ENCODE peak calls at places on chromosome 22, in five cellular contexts. U is CD8-positive, alpha-beta T cell; D is heart left ventricle; Z is left ventricle myocardium inferior; T is CD4-positive, alpha-beta T cell. G is an unnamed sample.

GRCh38 chr22:37377927-37378326 is 49.4 kb downstream of the ELFN2 start:
- DNase-seq in Z (no peak), U (no peak), D (no peak), T (no peak), G (no peak)

GRCh38 chr22:42074153-42074750 is at the start of gene PHETA2:
- DNase-seq in Z (peak; percentile 57), T (no peak), U (peak; percentile 73), D (peak; percentile 52), G (peak; percentile 61)

GRCh38 chr22:36764060-36764459 is 11.9 kb downstream of the IFT27 start:
- DNase-seq in U (no peak), T (no peak), D (no peak), Z (no peak), G (no peak)

GRCh38 chr22:21450858-21451331 is 16.3 kb upstream of the TMEM191C start:
- DNase-seq in Z (no peak), T (no peak), D (no peak), U (no peak), G (no peak)

GRCh38 chr22:28203286-28203685 is 284.2 kb upstream of the PITPNB start:
- DNase-seq in T (no peak), U (no peak), Z (no peak), D (no peak), G (no peak)

GRCh38 chr22:27460596-27461347 is 340.8 kb downstream of the MN1 start:
- DNase-seq in T (no peak), U (no peak), Z (peak; percentile 36), D (no peak), G (no peak)

GRCh38 chr22:44583854-44584253 is 85.8 kb upstream of the RTL6 start:
- DNase-seq in Z (peak; percentile 7), D (peak; percentile 1), U (no peak), T (no peak), G (no peak)

GRCh38 chr22:23065495-23066122 is 4.7 kb upstream of the GNAZ start:
- DNase-seq in T (no peak), D (peak; percentile 2), U (no peak), Z (no peak), G (peak; percentile 22)

GRCh38 chr22:45708145-45708544 is 36.5 kb downstream of the ATXN10 start:
- DNase-seq in D (no peak), U (no peak), T (no peak), Z (no peak), G (no peak)

GRCh38 chr22:42214625-42215415 is 55.6 kb downstream of the TCF20 start:
- DNase-seq in U (no peak), T (no peak), Z (peak; percentile 63), D (peak; percentile 45), G (no peak)

GRCh38 chr22:28247667-28248363 is 328.8 kb upstream of the PITPNB start:
- DNase-seq in D (no peak), Z (no peak), U (no peak), T (no peak), G (no peak)

GRCh38 chr22:18145676-18146388 is 4.1 kb upstream of the USP18 start:
- DNase-seq in Z (no peak), T (no peak), D (no peak), U (no peak), G (no peak)

GRCh38 chr22:42868751-42869251 is 11.7 kb upstream of the ARFGAP3 start:
- DNase-seq in T (no peak), Z (peak; percentile 72), D (peak; percentile 71), U (no peak), G (peak; percentile 87)

GRCh38 chr22:21587803-21588611 is 20.5 kb downstream of the UBE2L3 start:
- DNase-seq in D (no peak), U (no peak), Z (no peak), T (no peak), G (no peak)

GRCh38 chr22:38788846-38789245 is 5.1 kb downstream of the DNAL4 start:
- DNase-seq in T (no peak), D (no peak), Z (no peak), U (no peak), G (no peak)

GRCh38 chr22:21009638-21010425 is 5.1 kb upstream of the P2RX6 start:
- DNase-seq in T (no peak), Z (no peak), D (no peak), U (no peak), G (peak; percentile 23)

GRCh38 chr22:28600546-28601143 is 79.0 kb downstream of the TTC28 start:
- DNase-seq in U (no peak), T (no peak), D (no peak), Z (no peak), G (no peak)

GRCh38 chr22:43393845-43394474 is 17.9 kb upstream of the MPPED1 start:
- DNase-seq in T (no peak), D (no peak), Z (no peak), U (no peak), G (no peak)

GRCh38 chr22:44314425-44315067 is 1.8 kb upstream of the SHISAL1 start:
- DNase-seq in D (no peak), U (peak; percentile 67), Z (no peak), T (no peak), G (peak; percentile 0)

GRCh38 chr22:24819941-24820461 is 14.0 kb downstream of the SGSM1 start:
- DNase-seq in D (peak; percentile 69), U (no peak), T (no peak), Z (peak; percentile 74), G (peak; percentile 80)

DNA sequence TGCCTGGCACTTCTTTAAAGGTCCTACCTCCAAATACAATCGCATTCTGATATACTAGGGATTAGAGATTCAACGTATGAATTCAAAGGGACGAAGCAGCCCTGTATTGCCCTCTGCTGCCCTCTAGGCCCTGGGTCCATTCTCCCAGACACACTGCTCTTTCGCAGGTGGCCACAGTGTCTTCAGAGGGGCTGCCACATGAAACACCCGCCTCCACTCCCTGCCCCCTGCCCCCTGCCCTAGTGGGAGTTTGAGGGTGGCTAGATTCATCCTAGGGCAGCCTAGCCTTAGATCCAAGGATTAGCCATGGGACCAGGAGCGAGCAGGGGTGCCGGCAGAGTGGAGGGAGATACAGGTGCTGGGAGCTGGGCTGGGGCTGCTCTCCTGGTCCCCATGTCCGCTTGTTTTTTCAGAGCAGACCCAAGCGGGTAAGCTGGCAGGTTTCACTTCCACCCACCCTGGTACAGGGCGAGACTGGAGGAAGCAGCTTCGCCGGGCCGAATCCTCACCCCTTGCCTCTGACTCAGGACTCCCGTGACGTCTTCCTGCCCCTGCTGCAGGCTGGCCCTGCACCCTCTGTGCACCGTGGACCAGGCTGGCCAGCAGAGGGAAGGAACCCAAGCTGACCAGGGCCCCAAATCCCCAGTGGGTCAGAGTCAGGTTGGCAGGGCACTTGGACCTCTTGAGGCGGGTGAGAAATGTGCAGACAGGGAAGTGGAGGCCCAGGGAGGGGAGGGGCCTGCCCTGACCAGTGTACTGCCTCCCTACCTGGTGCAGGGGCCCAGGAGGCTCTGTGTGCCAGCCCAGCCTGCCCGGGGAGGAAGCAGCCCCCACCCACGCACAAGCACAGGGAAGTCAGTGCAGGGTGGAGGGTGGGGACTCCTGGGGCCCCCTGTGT is 28.4 kb upstream of the HMOX1 start:
- DNase-seq in D (peak; percentile 73), U (no peak), T (no peak), Z (peak; percentile 74), G (no peak)
- TF ChIP-seq CTCF in D (peak; percentile 40), U (peak; percentile 16), T (no peak), Z (no peak), G (no peak)

GRCh38 chr22:40400173-40400572 is 29.8 kb downstream of the SGSM3 start:
- DNase-seq in U (peak; percentile 67), D (no peak), Z (no peak), T (peak; percentile 17), G (no peak)
- H3K27ac ChIP-seq in U (no peak overlapping the region), D (no peak overlapping the region), Z (no peak overlapping the region), T (no peak overlapping the region), G (no peak overlapping the region)

DNA sequence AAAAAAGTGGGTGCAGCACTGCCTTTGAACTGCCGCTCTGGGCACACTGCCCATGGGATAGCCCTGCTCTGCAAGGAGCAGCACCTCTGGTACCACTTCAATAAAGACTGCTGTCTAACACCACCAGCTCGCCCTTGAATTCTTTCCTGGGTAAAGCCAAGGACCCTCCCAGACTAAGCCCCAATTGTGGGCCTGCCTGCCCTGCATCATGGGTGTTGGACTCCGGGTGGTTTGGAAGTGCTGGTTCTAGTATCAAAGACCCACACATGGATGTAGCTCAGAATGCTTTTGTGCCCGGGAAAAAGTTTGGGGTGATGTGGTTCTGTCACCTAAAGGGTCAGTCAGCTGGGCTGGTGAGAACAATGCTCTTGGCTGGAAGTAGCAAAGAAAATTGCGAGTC is 444.4 kb downstream of the TBC1D22A start:
- DNase-seq in U (peak; percentile 42), Z (no peak), D (no peak), T (no peak), G (no peak)
- H3K9me3 ChIP-seq in U (no peaks in the 10 kb centered on the region), Z (no peaks in the 10 kb centered on the region), D (no peaks in the 10 kb centered on the region), T (no peaks in the 10 kb centered on the region), G (no peaks in the 10 kb centered on the region)

GRCh38 chr22:30665786-30666185 is 1.9 kb downstream of the DUSP18 start:
- DNase-seq in U (no peak), T (no peak), D (no peak), Z (no peak), G (no peak)

GRCh38 chr22:30665266-30665665 is 2.4 kb downstream of the DUSP18 start:
- DNase-seq in D (no peak), Z (no peak), T (no peak), U (no peak), G (no peak)

GRCh38 chr22:30667092-30667485 is 586 bp downstream of the DUSP18 start:
- DNase-seq in Z (no peak), U (no peak), T (peak; percentile 6), D (no peak), G (no peak)

GRCh38 chr22:30668306-30668655 is 606 bp upstream of the DUSP18 start:
- DNase-seq in D (no peak), Z (no peak), T (no peak), U (no peak), G (no peak)

GRCh38 chr22:30667486-30668305 is at the start of gene DUSP18:
- DNase-seq in Z (peak; percentile 94), U (peak; percentile 98), D (peak; percentile 92), T (peak; percentile 96), G (peak; percentile 97)
- TF ChIP-seq CTCF in Z (peak; percentile 53), U (no peak), D (peak; percentile 48), T (no peak), G (peak; percentile 8)

GRCh38 chr22:33272180-33272579 is 214.0 kb upstream of the SYN3 start:
- DNase-seq in Z (no peak), T (no peak), D (no peak), U (no peak), G (peak; percentile 17)

GRCh38 chr22:33274214-33274828 is 216.1 kb upstream of the SYN3 start:
- DNase-seq in U (no peak), D (no peak), T (no peak), Z (no peak), G (no peak)

GRCh38 chr22:33272866-33273265 is 214.7 kb upstream of the SYN3 start:
- DNase-seq in T (no peak), U (no peak), D (no peak), Z (no peak), G (no peak)

GRCh38 chr22:33271390-33272161 is 213.4 kb upstream of the SYN3 start:
- DNase-seq in D (peak; percentile 57), Z (peak; percentile 67), U (no peak), T (no peak), G (peak; percentile 81)

DNA sequence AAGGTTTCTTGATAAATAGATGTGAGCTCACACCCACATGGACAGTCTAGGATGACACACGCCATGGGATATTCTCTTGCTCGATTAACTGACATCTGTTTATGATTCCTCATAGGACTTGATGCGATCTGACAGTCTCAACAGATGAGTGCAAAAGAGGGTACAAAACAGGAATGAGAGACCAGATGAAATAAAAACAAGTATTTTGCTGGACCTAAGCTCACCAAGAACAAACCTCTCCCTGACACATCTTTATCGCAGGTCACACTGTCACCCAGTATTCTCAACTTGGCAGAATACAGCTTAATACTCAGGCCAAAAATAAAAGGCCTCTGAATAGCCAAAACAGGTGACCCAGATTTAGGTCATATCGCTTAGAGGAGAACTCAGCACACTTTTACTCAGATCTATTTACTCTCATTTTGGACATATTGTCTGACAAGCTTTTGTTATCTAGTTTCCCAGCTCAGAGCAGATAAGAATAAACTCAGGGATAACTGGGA is 216.8 kb upstream of the SYN3 start:
- DNase-seq in T (no peak), U (no peak), D (no peak), Z (no peak), G (no peak)
- H3K27ac ChIP-seq in T (no peak overlapping the region), U (no peak overlapping the region), D (peak overlapping the region; percentile 39), Z (peak overlapping the region; percentile 34), G (no peak overlapping the region)